ENCODE peak calls at places on chromosome 15, in four cellular contexts. One of them, this sample, is unnamed.

GRCh38 chr15:20348291-20348899 is 193.2 kb downstream of the GOLGA6L6 start:
- DNase-seq in T-helper 2 cell: no peak
- DNase-seq in kidney tubule cell: no peak
- DNase-seq in RKO: no peak
- DNase-seq in this sample: no peak

GRCh38 chr15:77226652-77227051 is 155.7 kb upstream of the TSPAN3 start:
- DNase-seq in kidney tubule cell: no peak
- DNase-seq in T-helper 2 cell: no peak
- DNase-seq in RKO: no peak
- DNase-seq in this sample: no peak

GRCh38 chr15:58793862-58794261 is 22.8 kb downstream of the MINDY2 start:
- DNase-seq in RKO: no peak
- DNase-seq in T-helper 2 cell: no peak
- DNase-seq in kidney tubule cell: peak; percentile 86
- DNase-seq in this sample: no peak

GRCh38 chr15:82624008-82624407 is 23.2 kb downstream of the CPEB1 start:
- DNase-seq in T-helper 2 cell: no peak
- DNase-seq in RKO: no peak
- DNase-seq in kidney tubule cell: peak; percentile 23
- DNase-seq in this sample: no peak

GRCh38 chr15:73922186-73923151 is 3.8 kb upstream of the LOXL1 start:
- DNase-seq in RKO: no peak
- DNase-seq in kidney tubule cell: peak; percentile 24
- DNase-seq in T-helper 2 cell: no peak
- DNase-seq in this sample: peak; percentile 9

GRCh38 chr15:85404156-85404921 is 23.9 kb downstream of the AKAP13 start:
- DNase-seq in T-helper 2 cell: no peak
- DNase-seq in kidney tubule cell: no peak
- DNase-seq in RKO: no peak
- DNase-seq in this sample: no peak

GRCh38 chr15:20106026-20106425 is 435.6 kb downstream of the GOLGA6L6 start:
- DNase-seq in RKO: no peak
- DNase-seq in kidney tubule cell: peak; percentile 0
- DNase-seq in T-helper 2 cell: peak; percentile 0
- DNase-seq in this sample: no peak

GRCh38 chr15:30997270-30997669 is 5.8 kb upstream of the MTMR10 start:
- DNase-seq in kidney tubule cell: no peak
- DNase-seq in T-helper 2 cell: peak; percentile 8
- DNase-seq in RKO: peak; percentile 8
- DNase-seq in this sample: no peak

GRCh38 chr15:55758580-55758986 is 15.6 kb upstream of the PRTG start:
- DNase-seq in RKO: no peak
- DNase-seq in kidney tubule cell: no peak
- DNase-seq in T-helper 2 cell: no peak
- DNase-seq in this sample: no peak

GRCh38 chr15:65309882-65310418 is 5.5 kb downstream of the RNU5B-1 start:
- DNase-seq in RKO: no peak
- DNase-seq in kidney tubule cell: no peak
- DNase-seq in T-helper 2 cell: no peak
- DNase-seq in this sample: no peak

GRCh38 chr15:44574734-44575133 is 37.8 kb downstream of the EIF3J start:
- DNase-seq in kidney tubule cell: no peak
- DNase-seq in RKO: no peak
- DNase-seq in T-helper 2 cell: no peak
- DNase-seq in this sample: no peak